ENCODE peak calls at places on chromosomes 5 and 9, in nine cellular contexts. U is LNCaP clone FGC, V is PC-3, J is A549, H is adrenal gland, F is progenitor cell of endocrine pancreas, Y is transverse colon, I is cardiac fibroblast, L is MCF 10A. K is an unnamed sample.

GRCh38 chr5:131209506-131210191 is 38.9 kb downstream of the LYRM7 start:
- DNase-seq in U (no peak), L (no peak), F (no peak), J (no peak), Y (no peak), V (no peak), I (no peak), H (no peak), K (no peak)

GRCh38 chr9:89668216-89668867 is 63.5 kb downstream of the GADD45G start:
- DNase-seq in J (no peak), Y (no peak), H (no peak), V (no peak), U (peak), F (no peak), I (no peak), L (no peak), K (no peak)

GRCh38 chr5:52043137-52043536 is 659.9 kb downstream of the ISL1 start:
- DNase-seq in F (no peak), U (no peak), H (no peak), Y (no peak), I (no peak), L (no peak), J (no peak), V (no peak), K (no peak)

GRCh38 chr5:74294231-74294705 is 346.3 kb downstream of the ENC1 start:
- DNase-seq in H (peak), F (no peak), J (no peak), V (no peak), I (no peak), U (no peak), Y (no peak), L (peak), K (no peak)

GRCh38 chr9:134226221-134226930 is 62.0 kb upstream of the RNU6ATAC start:
- DNase-seq in F (no peak), H (peak), U (no peak), J (peak), V (no peak), I (peak), L (peak), Y (peak), K (peak)

GRCh38 chr9:281753-282645 is 67.3 kb downstream of the DOCK8 start:
- DNase-seq in U (no peak), V (no peak), J (no peak), H (no peak), Y (no peak), L (no peak), I (no peak), F (no peak), K (no peak)

GRCh38 chr5:666816-667498 is 26.2 kb downstream of the TPPP start:
- DNase-seq in L (no peak), J (no peak), H (no peak), I (no peak), U (no peak), Y (no peak), V (no peak), F (no peak), K (no peak)

GRCh38 chr9:79768199-79768598 is 196.4 kb downstream of the TLE4 start:
- DNase-seq in J (no peak), H (no peak), Y (no peak), I (peak), F (no peak), U (no peak), V (no peak), L (no peak), K (no peak)

GRCh38 chr9:2299156-2299842 is 284.2 kb downstream of the SMARCA2 start:
- DNase-seq in L (no peak), H (no peak), I (no peak), V (peak), J (no peak), U (peak), F (no peak), Y (peak), K (no peak)

GRCh38 chr5:1793966-1794895 is 5.4 kb downstream of the MRPL36 start:
- DNase-seq in I (peak), J (no peak), H (no peak), Y (peak), F (no peak), V (peak), U (no peak), L (peak), K (no peak)

GRCh38 chr5:146213210-146213838 is 9.9 kb downstream of the RBM27 start:
- DNase-seq in V (no peak), H (no peak), Y (no peak), I (peak), L (peak), U (no peak), J (peak), F (no peak), K (no peak)

GRCh38 chr5:145946112-145946861 is 9.9 kb downstream of the SH3RF2 start:
- DNase-seq in U (no peak), H (peak), J (peak), I (no peak), V (peak), L (peak), Y (no peak), F (no peak), K (no peak)

GRCh38 chr5:122081541-122081940 is 3.5 kb upstream of the LOX start:
- DNase-seq in H (no peak), F (no peak), J (no peak), V (no peak), Y (no peak), U (no peak), I (no peak), L (no peak), K (no peak)

GRCh38 chr5:108233617-108234016 is 148.3 kb downstream of the FBXL17 start:
- DNase-seq in U (no peak), I (peak), J (no peak), Y (no peak), L (no peak), F (no peak), H (no peak), V (no peak), K (no peak)

GRCh38 chr5:36073595-36074216 is 7.0 kb upstream of the UGT3A2 start:
- DNase-seq in U (no peak), V (peak), J (peak), I (peak), H (no peak), F (no peak), Y (no peak), L (no peak), K (no peak)

GRCh38 chr5:122313001-122313402 is 965 bp downstream of the SNCAIP start:
- DNase-seq in V (no peak), J (no peak), U (no peak), L (peak), H (no peak), F (no peak), I (peak), Y (no peak), K (peak)

GRCh38 chr9:88651682-88652633 is 117.0 kb downstream of the NXNL2 start:
- DNase-seq in F (no peak), V (peak), U (no peak), L (peak), H (peak), I (peak), Y (peak), J (peak), K (no peak)

GRCh38 chr5:178306430-178307225 is 74.0 kb upstream of the PHYKPL start:
- DNase-seq in L (no peak), J (no peak), U (no peak), V (no peak), I (no peak), H (no peak), F (no peak), Y (no peak), K (no peak)

GRCh38 chr5:126742425-126742824 is 34.5 kb upstream of the LMNB1 start:
- DNase-seq in Y (no peak), I (no peak), V (no peak), F (no peak), U (no peak), H (no peak), L (no peak), J (no peak), K (no peak)

GRCh38 chr5:92916036-92916435 is 665.0 kb downstream of the NR2F1-AS1 start:
- DNase-seq in L (peak), V (peak), H (no peak), Y (no peak), J (peak), F (no peak), U (no peak), I (peak), K (no peak)

GRCh38 chr5:43663916-43664315 is 60.9 kb downstream of the NNT start:
- DNase-seq in L (no peak), V (no peak), H (no peak), F (no peak), I (no peak), J (no peak), Y (no peak), U (no peak), K (no peak)

GRCh38 chr5:43664641-43665040 is 61.7 kb downstream of the NNT start:
- DNase-seq in Y (no peak), V (no peak), J (no peak), U (no peak), H (no peak), I (peak), F (no peak), L (no peak), K (no peak)

GRCh38 chr5:43658499-43658898 is 55.5 kb downstream of the NNT start:
- DNase-seq in U (no peak), F (no peak), L (peak), I (peak), V (peak), J (no peak), H (no peak), Y (no peak), K (no peak)

GRCh38 chr5:43659075-43659474 is 56.1 kb downstream of the NNT start:
- DNase-seq in V (no peak), H (no peak), Y (no peak), I (no peak), U (no peak), F (no peak), L (no peak), J (no peak), K (no peak)

DNA sequence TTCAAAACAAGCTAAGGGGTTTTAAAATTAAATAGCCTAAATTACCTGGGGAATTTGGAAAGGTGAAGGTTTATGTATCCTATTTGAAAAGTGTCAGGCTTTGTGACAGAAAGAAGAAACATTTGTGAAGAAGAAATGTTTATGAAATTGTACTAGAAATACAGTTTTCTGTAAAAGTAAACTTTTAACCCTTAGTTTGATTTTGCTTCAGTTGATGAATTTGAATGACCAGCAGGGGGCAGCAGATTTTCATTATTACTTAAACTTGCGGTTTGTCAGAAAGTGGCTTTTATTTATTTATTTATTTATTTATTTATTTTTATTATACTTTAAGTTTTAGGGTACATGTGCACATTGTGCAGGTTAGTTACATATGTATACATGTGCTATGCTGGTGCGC is 58.1 kb downstream of the NNT start:
- DNase-seq in F (no peak), U (peak), H (peak), L (peak), Y (no peak), V (peak), J (peak), I (peak), K (peak)
- TF ChIP-seq CTCF in F (peak), U (peak), H (peak), L (peak), Y (peak), V (peak), J (peak), I (peak), K (peak)

GRCh38 chr5:140295414-140295813 is 7.5 kb downstream of the PFDN1 start:
- DNase-seq in H (peak), U (no peak), F (no peak), Y (peak), V (peak), J (peak), I (peak), L (peak), K (no peak)
- TF ChIP-seq CTCF in H (no peak), U (no peak), F (no peak), Y (no peak), V (no peak), J (no peak), I (no peak), L (no peak), K (no peak)

GRCh38 chr5:170631471-170632195 is 127.8 kb downstream of the KCNIP1 start:
- DNase-seq in Y (no peak), I (peak), U (no peak), L (peak), F (peak), H (peak), V (no peak), J (peak), K (peak)
- TF ChIP-seq CTCF in Y (no peak), I (no peak), U (peak), L (no peak), F (peak), H (no peak), V (peak), J (no peak), K (peak)

GRCh38 chr5:10775646-10776045 is 14.6 kb upstream of the DAP start:
- DNase-seq in U (no peak), J (no peak), F (no peak), H (no peak), Y (no peak), I (no peak), L (no peak), V (no peak), K (no peak)
- TF ChIP-seq CTCF in U (no peak), J (no peak), F (no peak), H (no peak), Y (no peak), I (no peak), L (no peak), V (peak), K (no peak)

DNA sequence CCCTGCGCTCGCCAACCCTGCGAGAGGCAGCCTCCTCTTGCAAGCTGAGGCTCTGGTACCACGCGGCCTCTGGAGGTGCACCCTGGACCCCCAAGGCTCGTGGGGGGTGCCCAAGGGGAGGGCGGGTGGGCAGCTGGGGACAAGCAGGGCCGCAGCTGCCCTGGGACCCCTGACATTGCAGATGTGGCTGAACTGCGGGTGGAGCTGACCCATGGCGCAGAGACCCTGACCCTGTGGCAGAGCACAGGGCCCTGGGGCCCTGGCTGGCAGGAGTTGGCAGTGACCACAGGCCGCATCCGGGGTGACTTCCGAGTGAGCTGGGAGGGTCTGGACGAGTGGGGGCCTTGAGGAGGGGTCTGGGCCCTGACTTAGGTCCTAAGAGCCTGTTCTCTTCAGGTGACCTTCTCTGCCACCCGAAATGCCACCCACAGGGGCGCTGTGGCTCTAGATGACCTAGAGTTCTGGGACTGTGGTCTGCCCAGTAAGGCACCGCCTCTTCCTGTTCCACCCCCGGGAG is 1.5 kb downstream of the MAMDC4 start:
- DNase-seq in H (no peak), L (no peak), I (no peak), Y (peak), F (no peak), V (no peak), J (no peak), U (no peak), K (peak)
- TF ChIP-seq CTCF in H (no peak), L (no peak), I (no peak), Y (no peak), F (no peak), V (no peak), J (no peak), U (no peak), K (no peak)

GRCh38 chr9:10858817-10859216 is 246.0 kb upstream of the PTPRD start:
- DNase-seq in J (no peak), U (no peak), H (no peak), F (no peak), I (no peak), Y (no peak), V (no peak), L (no peak), K (no peak)

DNA sequence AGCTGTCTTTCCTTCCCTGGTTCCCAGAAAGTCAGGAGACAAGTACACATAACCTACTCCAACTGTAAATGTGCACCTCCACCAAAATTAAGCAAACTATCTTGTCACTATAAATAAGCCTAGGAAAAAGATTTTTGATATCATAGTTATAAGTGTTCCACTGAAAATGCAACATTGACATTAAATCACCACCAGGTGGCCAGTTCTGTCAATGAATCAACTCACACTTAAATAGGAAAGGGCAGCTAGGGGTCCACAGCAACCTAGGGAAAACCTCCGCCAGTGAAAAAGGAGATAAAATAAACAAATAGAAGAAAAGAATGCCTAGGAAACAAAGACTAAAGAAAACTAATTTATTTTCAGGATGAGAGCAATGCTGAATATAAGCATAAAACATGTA is 243.0 kb upstream of the PTPRD start:
- DNase-seq in Y (no peak), V (peak), H (no peak), F (no peak), L (peak), J (peak), I (peak), U (peak), K (no peak)
- TF ChIP-seq CTCF in Y (peak), V (peak), H (peak), F (peak), L (peak), J (no peak), I (peak), U (peak), K (peak)

GRCh38 chr5:124948062-124948753 is 201.8 kb upstream of the ZNF608 start:
- DNase-seq in I (peak), L (peak), V (peak), H (peak), U (no peak), Y (no peak), J (no peak), F (no peak), K (no peak)
- TF ChIP-seq CTCF in I (no peak), L (no peak), V (no peak), H (no peak), U (no peak), Y (no peak), J (no peak), F (no peak), K (no peak)

DNA sequence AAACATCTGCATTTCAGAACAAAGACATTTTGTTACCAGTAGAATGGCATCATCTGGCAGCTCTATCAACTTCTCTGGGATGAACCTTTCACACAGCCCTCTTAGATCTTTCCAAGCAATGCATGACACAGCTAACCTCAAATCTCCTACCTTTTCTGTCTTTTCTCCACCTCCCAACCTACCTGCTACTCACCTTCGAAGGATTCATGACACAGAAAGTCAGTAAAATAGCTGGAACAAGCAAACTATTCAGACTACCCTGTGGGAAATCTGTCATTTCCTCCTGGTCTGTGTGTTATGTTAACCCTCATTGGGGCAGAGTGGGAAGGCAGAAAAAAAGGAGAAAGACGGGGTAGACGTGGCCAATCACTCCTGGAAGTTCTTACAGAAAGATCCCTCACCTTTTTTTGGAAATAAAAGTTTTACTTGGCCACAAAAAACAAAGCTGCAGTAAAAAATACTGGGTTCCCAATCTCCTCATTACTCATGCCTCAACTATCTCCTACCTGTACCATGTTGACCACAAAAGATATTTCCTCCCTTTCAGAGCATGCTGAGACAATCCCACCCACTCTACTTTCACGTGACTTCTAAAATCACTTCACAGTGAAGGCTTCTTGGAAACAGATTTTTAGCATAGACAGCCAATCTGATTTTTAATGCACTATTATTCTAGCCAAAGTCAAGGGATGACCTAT is 362.1 kb upstream of the RFX3 start:
- DNase-seq in I (no peak), Y (no peak), L (no peak), U (no peak), H (no peak), V (peak), F (no peak), J (no peak), K (no peak)
- TF ChIP-seq CTCF in I (no peak), Y (no peak), L (no peak), U (no peak), H (no peak), V (no peak), F (no peak), J (no peak), K (no peak)